ENCODE peak calls at places on chromosomes 12 and 14, in four cellular contexts. H is PC-9, Q is AG04450, T is left lung. A is an unnamed sample.
A peak's percentile ranks its signal among the peaks of the same experiment; 100 is the strongest.

GRCh38 chr14:70901218-70901772 is 6.0 kb upstream of the PCNX1 start:
- DNase-seq in T (no peak), H (no peak), Q (no peak), A (no peak)

GRCh38 chr14:32414808-32415255 is 85.7 kb downstream of the AKAP6 start:
- DNase-seq in H (no peak), T (no peak), Q (no peak), A (no peak)

GRCh38 chr12:13661005-13661887 is 320.2 kb downstream of the GRIN2B start:
- DNase-seq in Q (peak; percentile 3), H (peak; percentile 31), T (no peak), A (no peak)

GRCh38 chr12:101738920-101739665 is at the start of gene SYCP3:
- DNase-seq in Q (no peak), T (peak; percentile 75), H (no peak), A (no peak)

GRCh38 chr12:131828671-131829350 is 618 bp downstream of the MMP17 start:
- DNase-seq in T (peak; percentile 81), Q (no peak), H (peak; percentile 51), A (no peak)

GRCh38 chr14:60349663-60350365 is 100.8 kb downstream of the PPM1A start:
- DNase-seq in Q (peak; percentile 33), T (no peak), H (peak; percentile 29), A (peak; percentile 18)

GRCh38 chr12:47816646-47817271 is 2.9 kb downstream of the HDAC7 start:
- DNase-seq in Q (no peak), T (no peak), H (no peak), A (no peak)

GRCh38 chr14:58805605-58806358 is 168.0 kb downstream of the DACT1 start:
- DNase-seq in Q (no peak), T (no peak), H (no peak), A (no peak)

GRCh38 chr14:58199726-58200479 is at the start of gene ACTR10:
- DNase-seq in H (peak; percentile 90), Q (no peak), T (peak; percentile 98), A (peak; percentile 77)

GRCh38 chr14:30223385-30223785 is 295.7 kb upstream of the PRKD1 start:
- DNase-seq in Q (peak; percentile 87), T (peak; percentile 45), H (peak; percentile 82), A (no peak)

GRCh38 chr12:109963743-109964429 is 32.3 kb downstream of the GIT2 start:
- DNase-seq in Q (peak; percentile 29), H (no peak), T (no peak), A (no peak)

GRCh38 chr12:69701821-69702220 is 2.7 kb upstream of the BEST3 start:
- DNase-seq in T (no peak), Q (no peak), H (no peak), A (no peak)

GRCh38 chr14:36773136-36773540 is 111.5 kb downstream of the PAX9 start:
- DNase-seq in Q (no peak), H (peak; percentile 18), T (no peak), A (no peak)

GRCh38 chr12:10634427-10634826 is 21.0 kb upstream of the MAGOHB start:
- DNase-seq in T (no peak), Q (no peak), H (peak; percentile 86), A (no peak)

GRCh38 chr14:74048291-74048690 is 29.1 kb downstream of the BBOF1 start:
- DNase-seq in H (peak; percentile 27), Q (no peak), T (no peak), A (no peak)

GRCh38 chr14:105968291-105968690 is 441.9 kb downstream of the TMEM121 start:
- DNase-seq in T (peak; percentile 57), Q (no peak), H (no peak), A (no peak)
- H3K9me3 ChIP-seq in T (no peaks in the 10 kb centered on the region), Q (peaks cover 39% of the 10 kb centered on the region), H (no peaks in the 10 kb centered on the region), A (no peaks in the 10 kb centered on the region)

DNA sequence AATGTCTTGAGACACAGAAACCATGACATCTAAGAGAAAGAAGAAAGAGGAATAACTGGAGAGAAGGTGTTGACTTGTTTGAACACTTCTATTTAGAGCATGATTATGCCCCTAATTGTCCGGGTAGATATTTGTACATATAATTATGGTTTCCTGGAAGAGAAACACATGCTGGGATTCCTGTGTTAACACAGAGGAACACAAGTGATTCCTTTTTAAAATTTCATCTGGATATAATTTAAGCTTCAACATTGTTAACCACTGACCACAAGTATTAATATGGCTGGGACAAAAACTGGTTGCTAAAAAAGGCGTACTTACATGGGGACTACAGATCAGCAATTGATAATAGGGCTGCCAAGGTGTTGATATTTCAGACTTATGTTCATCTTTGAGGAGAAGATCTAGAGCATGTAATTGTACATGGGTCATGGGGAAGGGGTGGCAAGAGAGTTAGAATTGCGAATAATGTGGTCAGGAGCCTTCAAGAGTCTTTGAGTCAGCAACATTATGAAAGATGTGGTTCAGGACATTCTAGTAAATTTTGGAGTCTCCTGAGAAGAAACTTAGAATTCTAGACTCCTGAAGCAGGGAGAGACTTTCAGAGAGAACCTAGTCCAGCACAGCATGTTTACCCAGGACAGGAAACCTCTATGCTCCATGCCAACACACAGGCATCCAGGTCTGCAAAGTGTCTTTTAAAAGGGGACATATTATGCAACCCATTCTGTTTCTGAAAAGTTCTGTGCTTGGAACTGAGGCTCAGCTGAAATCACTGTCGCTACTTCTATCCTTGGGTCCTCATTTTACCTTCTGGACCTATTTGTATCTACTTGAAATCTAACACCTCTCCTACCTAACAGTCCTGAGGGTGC is 56.5 kb downstream of the SLC38A1 start:
- DNase-seq in Q (no peak), T (no peak), H (no peak), A (no peak)
- H3K27ac ChIP-seq in Q (no peak overlapping the region), T (no peak overlapping the region), H (no peak overlapping the region), A (no peak overlapping the region)

GRCh38 chr14:54776361-54777001 is 126.1 kb downstream of the GCH1 start:
- DNase-seq in H (peak; percentile 40), T (no peak), Q (peak; percentile 15), A (peak; percentile 39)
- H3K4me3 ChIP-seq in H (no peak overlapping the region), T (no peak overlapping the region), Q (no peak overlapping the region), A (no peak overlapping the region)

DNA sequence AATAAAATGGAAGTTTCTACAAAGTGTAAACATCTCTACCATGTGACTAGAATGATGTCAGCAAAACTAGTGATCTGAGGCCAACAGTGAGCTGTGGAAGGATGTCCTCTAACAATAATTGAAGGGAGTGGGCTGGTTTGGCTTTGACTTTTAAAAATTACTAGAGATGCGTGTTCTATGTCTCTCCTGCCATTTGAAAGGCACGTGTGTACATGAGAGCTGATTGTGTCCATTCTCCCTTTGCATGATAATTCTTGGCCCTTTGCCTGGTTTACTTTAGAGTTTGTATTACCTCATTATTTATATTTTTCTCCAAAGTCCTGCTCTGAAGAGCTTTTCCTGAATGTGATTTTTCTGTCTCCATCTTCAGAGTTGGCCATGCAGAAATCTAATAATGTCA is 154.1 kb upstream of the PDE3A start:
- DNase-seq in Q (no peak), T (no peak), H (no peak), A (no peak)
- H3K9me3 ChIP-seq in Q (no peaks in the 10 kb centered on the region), T (no peaks in the 10 kb centered on the region), H (no peaks in the 10 kb centered on the region), A (no peaks in the 10 kb centered on the region)

GRCh38 chr12:6935221-6935550 is 7.4 kb downstream of the ATN1 start:
- DNase-seq in T (no peak), H (no peak), Q (no peak), A (no peak)
- H3K27ac ChIP-seq in T (peak overlapping the region; percentile 53), H (peak overlapping the region; percentile 3), Q (no peak overlapping the region), A (no peak overlapping the region)

GRCh38 chr14:68938515-68939423 is 40.3 kb downstream of the ACTN1 start:
- DNase-seq in T (no peak), Q (no peak), H (no peak), A (no peak)

GRCh38 chr14:68937790-68938514 is 41.1 kb downstream of the ACTN1 start:
- DNase-seq in Q (no peak), T (no peak), H (peak; percentile 89), A (no peak)

GRCh38 chr14:68936980-68937379 is 42.1 kb downstream of the ACTN1 start:
- DNase-seq in Q (no peak), H (no peak), T (no peak), A (no peak)

GRCh38 chr14:68935761-68936209 is 43.3 kb downstream of the ACTN1 start:
- DNase-seq in T (no peak), H (no peak), Q (no peak), A (no peak)

GRCh38 chr14:68936476-68936875 is 42.6 kb downstream of the ACTN1 start:
- DNase-seq in H (no peak), Q (no peak), T (no peak), A (no peak)
- H3K4me3 ChIP-seq in H (no peak overlapping the region), Q (no peak overlapping the region), T (no peak overlapping the region), A (no peak overlapping the region)